ENCODE peak calls at places on chromosomes 1 and 21, in seven cellular contexts. R, L, C, S, O, D and V are unnamed samples.

GRCh38 chr1:2394761-2395160 is 3.1 kb downstream of the RER1 start:
- DNase-seq in O (no peak), C (no peak), R (no peak), D (no peak), L (no peak), S (no peak), V (no peak)

GRCh38 chr1:198186916-198187580 is 30.2 kb downstream of the NEK7 start:
- DNase-seq in O (no peak), C (no peak), D (no peak), L (no peak), S (no peak), R (no peak), V (no peak)

GRCh38 chr1:161381707-161382106 is 14.0 kb upstream of the CFAP126 start:
- DNase-seq in C (no peak), O (no peak), D (no peak), S (no peak), L (no peak), R (no peak), V (no peak)

GRCh38 chr21:45303111-45303615 is 15.5 kb upstream of the POFUT2 start:
- DNase-seq in D (no peak), C (no peak), R (no peak), S (no peak), O (no peak), L (no peak), V (no peak)

GRCh38 chr1:182841368-182841988 is 2.3 kb downstream of the DHX9 start:
- DNase-seq in R (no peak), C (peak; percentile 47), D (no peak), O (no peak), L (no peak), S (peak; percentile 45), V (no peak)

GRCh38 chr1:175073633-175074032 is 6.0 kb downstream of the TNN start:
- DNase-seq in R (no peak), S (no peak), O (no peak), C (no peak), D (no peak), L (peak; percentile 38), V (peak; percentile 50)

GRCh38 chr1:62395291-62395690 is 41.6 kb upstream of the USP1 start:
- DNase-seq in C (no peak), O (no peak), S (no peak), R (no peak), L (no peak), D (no peak), V (no peak)

GRCh38 chr1:203631946-203632345 is 5.3 kb downstream of the ATP2B4 start:
- DNase-seq in L (no peak), O (no peak), C (no peak), S (no peak), R (no peak), D (no peak), V (no peak)

GRCh38 chr1:21673277-21673780 is 4.2 kb upstream of the RAP1GAP start:
- DNase-seq in C (no peak), R (no peak), S (peak; percentile 78), D (no peak), O (peak; percentile 33), L (no peak), V (no peak)

GRCh38 chr1:44661786-44662682 is 12.2 kb downstream of the TMEM53 start:
- DNase-seq in R (no peak), D (no peak), O (no peak), L (no peak), C (no peak), S (no peak), V (no peak)

GRCh38 chr1:160814856-160815255 is 18.9 kb downstream of the LY9 start:
- DNase-seq in O (no peak), R (no peak), D (no peak), S (no peak), C (no peak), L (no peak), V (no peak)

GRCh38 chr1:218865591-218865990 is 308.1 kb upstream of the LYPLAL1 start:
- DNase-seq in C (no peak), R (no peak), O (no peak), S (peak; percentile 34), L (no peak), D (no peak), V (no peak)

GRCh38 chr1:223429821-223430220 is 36.6 kb downstream of the CCDC185 start:
- DNase-seq in L (no peak), D (no peak), S (no peak), O (no peak), R (no peak), C (no peak), V (no peak)

GRCh38 chr1:179164494-179164893 is 65.0 kb downstream of the ABL2 start:
- DNase-seq in C (no peak), R (no peak), L (peak; percentile 31), S (peak; percentile 24), O (no peak), D (no peak), V (peak; percentile 32)

GRCh38 chr21:43884012-43884860 is 19.2 kb downstream of the AGPAT3 start:
- DNase-seq in D (no peak), C (peak; percentile 65), L (no peak), S (no peak), R (peak; percentile 83), O (peak; percentile 88), V (peak; percentile 20)

GRCh38 chr1:97712980-97713379 is 207.9 kb downstream of the DPYD start:
- DNase-seq in R (no peak), D (no peak), S (no peak), C (no peak), O (no peak), L (no peak), V (no peak)

GRCh38 chr1:248890549-248891498 is 15.2 kb upstream of the PGBD2 start:
- DNase-seq in L (no peak), C (no peak), O (no peak), S (no peak), D (no peak), R (no peak), V (no peak)

GRCh38 chr1:55823521-55824296 is 608.5 kb upstream of the USP24 start:
- DNase-seq in C (no peak), D (no peak), O (no peak), R (no peak), S (peak; percentile 46), L (no peak), V (no peak)

GRCh38 chr1:66248257-66248656 is 285.7 kb upstream of the SGIP1 start:
- DNase-seq in R (no peak), C (no peak), S (no peak), D (no peak), L (no peak), O (no peak), V (no peak)

GRCh38 chr1:101238041-101238515 is 1.3 kb downstream of the S1PR1 start:
- DNase-seq in L (no peak), D (no peak), O (no peak), S (no peak), R (no peak), C (peak; percentile 62), V (no peak)

GRCh38 chr21:27333091-27333490 is 366.2 kb upstream of the ADAMTS5 start:
- DNase-seq in D (no peak), L (no peak), R (no peak), C (no peak), O (no peak), S (no peak), V (no peak)

GRCh38 chr21:36854391-36854790 is 112.1 kb downstream of the HLCS start:
- DNase-seq in C (peak; percentile 84), O (peak; percentile 53), R (no peak), L (peak; percentile 29), S (peak; percentile 43), D (peak; percentile 23), V (peak; percentile 71)

GRCh38 chr1:3372317-3372716 is 82.1 kb upstream of the ARHGEF16 start:
- DNase-seq in C (no peak), O (no peak), L (no peak), R (no peak), S (no peak), D (no peak), V (no peak)

GRCh38 chr1:6424619-6425593 is at the start of gene ESPN:
- DNase-seq in O (no peak), L (no peak), C (peak; percentile 76), R (no peak), D (no peak), S (no peak), V (no peak)

GRCh38 chr1:61337981-61338848 is 255.9 kb downstream of the NFIA start:
- DNase-seq in C (peak; percentile 73), S (peak; percentile 95), R (peak; percentile 73), D (no peak), O (peak; percentile 64), L (peak; percentile 19), V (peak; percentile 63)

GRCh38 chr1:11417162-11417561 is 61.8 kb upstream of the DISP3 start:
- DNase-seq in C (no peak), D (no peak), S (no peak), L (no peak), O (no peak), R (no peak), V (no peak)

GRCh38 chr1:24865168-24865567 is 64.9 kb downstream of the RUNX3 start:
- DNase-seq in O (no peak), R (no peak), L (no peak), C (no peak), D (no peak), S (no peak), V (no peak)

GRCh38 chr21:38759286-38759872 is 46.4 kb upstream of the ETS2 start:
- DNase-seq in D (no peak), R (no peak), O (no peak), S (no peak), L (no peak), C (no peak), V (no peak)

GRCh38 chr1:231093158-231093922 is 53.3 kb upstream of the FAM89A start:
- DNase-seq in O (no peak), L (no peak), C (peak; percentile 81), R (no peak), S (peak; percentile 15), D (no peak), V (no peak)

GRCh38 chr1:85683292-85684025 is 24.8 kb downstream of the ZNHIT6 start:
- DNase-seq in L (no peak), R (no peak), O (no peak), D (no peak), C (no peak), S (no peak), V (no peak)
- H3K9ac ChIP-seq in L (no peak overlapping the region), R (no peak overlapping the region), O (no peak overlapping the region), D (no peak overlapping the region), C (no peak overlapping the region), S (no peak overlapping the region), V (no peak overlapping the region)

GRCh38 chr1:40824591-40825429 is 37.4 kb downstream of the CITED4 start:
- DNase-seq in O (no peak), S (peak; percentile 32), C (peak; percentile 92), R (no peak), D (no peak), L (no peak), V (peak; percentile 72)
- H3K9ac ChIP-seq in O (no peak overlapping the region), S (no peak overlapping the region), C (no peak overlapping the region), R (no peak overlapping the region), D (no peak overlapping the region), L (no peak overlapping the region), V (peak overlapping the region; percentile 42)

GRCh38 chr1:112509005-112509659 is 367 bp downstream of the WNT2B start:
- DNase-seq in S (no peak), R (no peak), L (no peak), C (peak; percentile 54), D (no peak), O (no peak), V (no peak)
- H3K9ac ChIP-seq in S (peak overlapping the region; percentile 40), R (no peak overlapping the region), L (no peak overlapping the region), C (no peak overlapping the region), D (no peak overlapping the region), O (peak overlapping the region; percentile 73), V (peak overlapping the region; percentile 72)

GRCh38 chr1:224929335-224930237 is at the start of gene DNAH14:
- DNase-seq in R (peak; percentile 83), O (peak; percentile 85), D (peak; percentile 68), C (peak; percentile 82), S (peak; percentile 83), L (peak; percentile 49), V (peak; percentile 83)
- H3K9ac ChIP-seq in R (peak within 1 kb of the TSS; percentile 74), O (peak within 1 kb of the TSS; percentile 46), D (peak within 1 kb of the TSS; percentile 37), C (no peak within 1 kb of the TSS), S (peak within 1 kb of the TSS; percentile 67), L (no peak within 1 kb of the TSS), V (peak within 1 kb of the TSS; percentile 88)